ENCODE peak calls at places on chromosomes 3 and 15, in nine cellular contexts. A, T, O, E, F, M, N, X and L are unnamed samples.

GRCh38 chr3:150737874-150738679 is 24.9 kb downstream of the SIAH2 start:
- DNase-seq in T (peak; percentile 60), E (peak; percentile 42), O (no peak), A (peak; percentile 65), F (peak; percentile 50), X (peak; percentile 92), M (no peak), N (no peak), L (no peak)

GRCh38 chr15:76289582-76289981 is 21.7 kb downstream of the ETFA start:
- DNase-seq in X (no peak), N (no peak), F (no peak), M (no peak), A (peak; percentile 22), T (no peak), E (no peak), O (no peak), L (no peak)

GRCh38 chr3:45034612-45035252 is 8.6 kb downstream of the CLEC3B start:
- DNase-seq in E (no peak), N (peak; percentile 32), T (no peak), O (no peak), M (no peak), F (no peak), A (no peak), X (peak; percentile 69), L (peak; percentile 28)

GRCh38 chr3:37509069-37509468 is 334.7 kb upstream of the LRRFIP2 start:
- DNase-seq in M (no peak), X (no peak), F (no peak), E (no peak), N (peak; percentile 22), T (no peak), A (no peak), O (no peak), L (no peak)

GRCh38 chr15:51878446-51879386 is 49.3 kb downstream of the TMOD3 start:
- DNase-seq in N (no peak), E (no peak), A (peak; percentile 67), T (peak; percentile 80), O (no peak), M (no peak), X (no peak), F (no peak), L (no peak)

GRCh38 chr15:70609919-70610318 is 153.4 kb downstream of the UACA start:
- DNase-seq in M (no peak), T (no peak), N (no peak), A (no peak), E (no peak), X (no peak), O (no peak), F (no peak), L (no peak)

GRCh38 chr15:77864211-77865105 is 213.1 kb downstream of the TBC1D2B start:
- DNase-seq in T (no peak), O (no peak), F (peak; percentile 68), N (no peak), M (no peak), X (no peak), E (no peak), A (no peak), L (no peak)

GRCh38 chr3:96970211-96970610 is 155.8 kb downstream of the EPHA6 start:
- DNase-seq in T (no peak), N (no peak), E (no peak), O (no peak), M (no peak), A (peak; percentile 23), F (no peak), X (no peak), L (no peak)

GRCh38 chr15:99734575-99734974 is 1.3 kb upstream of the LYSMD4 start:
- DNase-seq in E (no peak), O (no peak), N (no peak), F (no peak), A (no peak), T (no peak), M (no peak), X (no peak), L (no peak)

GRCh38 chr3:189839576-189839975 is 208.4 kb downstream of the TP63 start:
- DNase-seq in O (no peak), A (peak; percentile 85), E (no peak), T (peak; percentile 83), X (peak; percentile 31), M (no peak), N (no peak), F (no peak), L (no peak)

GRCh38 chr3:150168694-150169093 is 198.0 kb upstream of the PFN2 start:
- DNase-seq in T (no peak), F (no peak), A (peak; percentile 56), N (no peak), E (no peak), O (no peak), X (peak; percentile 85), M (no peak), L (no peak)

GRCh38 chr15:81097893-81098280 is 36.2 kb upstream of the CFAP161 start:
- DNase-seq in T (no peak), F (no peak), M (no peak), E (no peak), O (no peak), N (no peak), A (peak; percentile 14), X (peak; percentile 24), L (no peak)

GRCh38 chr3:71874618-71875017 is 89.7 kb upstream of the PROK2 start:
- DNase-seq in O (no peak), A (no peak), N (no peak), T (no peak), M (no peak), E (no peak), F (no peak), X (no peak), L (peak; percentile 15)

GRCh38 chr3:69784854-69785523 is 45.7 kb downstream of the MITF start:
- DNase-seq in O (no peak), T (peak; percentile 85), M (no peak), N (no peak), E (no peak), A (peak; percentile 92), F (no peak), X (peak; percentile 79), L (no peak)

GRCh38 chr3:119769394-119770149 is 12.3 kb upstream of the NR1I2 start:
- DNase-seq in F (no peak), E (no peak), T (peak; percentile 98), M (no peak), X (no peak), O (no peak), A (peak; percentile 85), N (no peak), L (no peak)

DNA sequence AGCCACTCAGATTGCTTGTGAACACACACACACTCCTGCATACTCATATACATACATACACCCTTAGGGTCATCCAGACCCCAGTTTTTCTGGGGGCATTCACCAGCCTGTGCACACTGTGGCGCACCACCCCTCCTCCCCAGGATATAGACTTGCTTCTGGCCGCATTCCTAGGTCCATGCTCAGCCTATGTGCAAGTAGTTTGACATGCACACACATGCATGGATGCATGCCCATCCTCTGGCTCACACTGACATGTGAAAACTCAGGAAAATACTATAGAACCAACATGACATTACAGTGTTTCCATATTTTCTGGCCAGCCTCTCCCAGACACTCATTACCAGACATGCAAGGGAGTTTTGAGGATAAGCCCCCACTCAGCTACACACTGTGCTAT is 79.3 kb upstream of the POLG start:
- DNase-seq in O (no peak), F (no peak), T (no peak), X (no peak), M (no peak), E (no peak), A (no peak), N (no peak), L (no peak)
- H3K27me3 ChIP-seq in O (peaks cover 69% of the 10 kb centered on the region), F (peaks cover 91% of the 10 kb centered on the region), T (peaks cover 68% of the 10 kb centered on the region), X (peaks cover 95% of the 10 kb centered on the region), M (peaks cover 100% of the 10 kb centered on the region), E (no peaks in the 10 kb centered on the region), A (peaks cover 71% of the 10 kb centered on the region), N (no peaks in the 10 kb centered on the region), L (peaks cover 1% of the 10 kb centered on the region)

GRCh38 chr3:186362988-186363387 is 954 bp upstream of the DGKG start:
- DNase-seq in A (peak; percentile 49), N (no peak), X (peak; percentile 11), E (no peak), O (no peak), T (no peak), M (no peak), F (no peak), L (no peak)
- H3K27me3 ChIP-seq in A (peaks cover 18% of the 10 kb centered on the region), N (peaks cover 34% of the 10 kb centered on the region), X (peaks cover 33% of the 10 kb centered on the region), E (peaks cover 61% of the 10 kb centered on the region), O (peaks cover 15% of the 10 kb centered on the region), T (peaks cover 20% of the 10 kb centered on the region), M (peaks cover 99% of the 10 kb centered on the region), F (peaks cover 48% of the 10 kb centered on the region), L (peaks cover 7% of the 10 kb centered on the region)

GRCh38 chr3:181730934-181731333 is 19.2 kb downstream of the SOX2 start:
- DNase-seq in X (no peak), N (no peak), T (no peak), A (no peak), E (no peak), M (no peak), F (no peak), O (no peak), L (no peak)
- H3K27me3 ChIP-seq in X (peaks cover 39% of the 10 kb centered on the region), N (peaks cover 97% of the 10 kb centered on the region), T (peaks cover 30% of the 10 kb centered on the region), A (peaks cover 25% of the 10 kb centered on the region), E (peaks cover 16% of the 10 kb centered on the region), M (no peaks in the 10 kb centered on the region), F (peaks cover 34% of the 10 kb centered on the region), O (peaks cover 37% of the 10 kb centered on the region), L (peaks cover 2% of the 10 kb centered on the region)

DNA sequence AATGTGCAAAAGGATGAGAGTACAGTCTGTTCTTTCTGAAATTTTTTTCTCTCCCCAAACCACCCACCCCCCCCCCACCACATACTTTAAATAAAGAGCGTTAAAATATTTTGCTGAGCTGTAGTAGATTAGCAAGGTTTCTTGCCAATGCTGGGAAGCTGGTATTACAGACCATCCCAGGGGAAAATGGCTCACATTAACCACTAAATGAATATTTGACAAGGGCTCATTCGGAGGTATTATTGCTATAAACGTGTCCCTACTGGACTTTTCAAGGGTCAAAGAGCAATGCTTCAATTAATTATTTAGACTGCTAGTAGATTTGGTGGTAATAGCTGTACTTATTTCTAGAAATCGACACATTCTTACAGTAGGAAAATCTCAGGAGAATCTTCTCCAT is 5.2 kb downstream of the SOX2 start:
- DNase-seq in X (no peak), M (no peak), F (peak; percentile 15), E (no peak), O (no peak), N (no peak), A (peak; percentile 56), T (no peak), L (no peak)
- H3K27me3 ChIP-seq in X (peaks cover 96% of the 10 kb centered on the region), M (no peaks in the 10 kb centered on the region), F (peaks cover 3% of the 10 kb centered on the region), E (peaks cover 3% of the 10 kb centered on the region), O (peaks cover 48% of the 10 kb centered on the region), N (peaks cover 96% of the 10 kb centered on the region), A (peaks cover 36% of the 10 kb centered on the region), T (peaks cover 78% of the 10 kb centered on the region), L (peaks cover 5% of the 10 kb centered on the region)

DNA sequence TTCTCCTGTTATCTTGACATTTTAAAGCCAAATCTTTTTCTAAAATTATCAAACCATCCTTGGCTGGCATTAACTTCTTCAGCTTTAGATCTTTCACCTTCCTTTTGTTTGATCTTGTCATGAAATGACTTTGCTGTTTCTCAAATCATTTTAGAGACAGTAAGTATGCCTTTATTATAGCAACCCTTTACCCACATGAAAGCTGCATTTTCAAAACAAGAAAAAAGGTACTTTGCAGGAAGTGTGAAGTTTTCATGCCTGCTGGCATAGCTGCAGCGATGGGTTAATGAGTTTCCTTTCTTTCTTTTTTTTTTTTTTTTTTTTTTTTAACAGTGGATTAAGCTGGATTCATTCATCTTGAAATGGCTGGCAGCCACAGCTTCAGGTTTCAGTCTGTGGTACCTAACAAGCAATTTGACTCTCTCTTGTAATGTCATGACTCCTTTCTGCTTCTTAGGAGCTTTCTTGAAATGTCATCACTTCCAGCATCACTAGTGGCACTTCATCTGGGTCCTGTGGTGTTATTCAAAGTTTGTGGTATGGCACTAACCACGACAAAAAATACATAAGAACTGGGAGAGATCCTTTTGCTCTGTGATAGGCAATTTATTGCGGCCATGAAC is 18.8 kb downstream of the SLC25A26 start:
- DNase-seq in O (no peak), A (no peak), E (no peak), M (no peak), X (no peak), F (no peak), N (no peak), T (no peak), L (peak; percentile 13)
- H3K27me3 ChIP-seq in O (no peaks in the 10 kb centered on the region), A (no peaks in the 10 kb centered on the region), E (no peaks in the 10 kb centered on the region), M (no peaks in the 10 kb centered on the region), X (no peaks in the 10 kb centered on the region), F (no peaks in the 10 kb centered on the region), N (no peaks in the 10 kb centered on the region), T (no peaks in the 10 kb centered on the region), L (no peaks in the 10 kb centered on the region)